ENCODE peak calls at places on chromosomes 13 and 19, in six cellular contexts. N, T, O, G, X and B are unnamed samples.

GRCh38 chr13:112643759-112644459 is 45.9 kb upstream of the ATP11A start:
- DNase-seq in T (no peak), O (no peak), N (no peak), X (peak; percentile 29), G (no peak), B (no peak)

GRCh38 chr13:114019367-114019766 is 45.5 kb upstream of the C13orf46 start:
- DNase-seq in G (peak; percentile 34), X (peak; percentile 77), N (no peak), T (no peak), O (no peak), B (no peak)

GRCh38 chr13:20159646-20160345 is 1.1 kb downstream of the GJA3 start:
- DNase-seq in T (no peak), N (peak; percentile 65), G (no peak), X (no peak), O (no peak), B (no peak)

GRCh38 chr13:31964168-31964567 is 67.4 kb upstream of the FRY start:
- DNase-seq in X (no peak), N (no peak), O (no peak), G (no peak), T (no peak), B (no peak)

GRCh38 chr13:100517706-100518105 is 70.9 kb downstream of the GGACT start:
- DNase-seq in X (no peak), T (no peak), N (no peak), G (peak; percentile 21), O (no peak), B (no peak)

GRCh38 chr19:53034948-53035675 is 9.4 kb upstream of the ERVV-2 start:
- DNase-seq in X (no peak), O (no peak), T (no peak), G (no peak), N (no peak), B (no peak)

GRCh38 chr13:59774511-59774911 is 389.2 kb downstream of the DIAPH3 start:
- DNase-seq in N (no peak), G (no peak), X (no peak), O (peak; percentile 43), T (peak; percentile 38), B (peak; percentile 17)

GRCh38 chr13:75481176-75482069 is 546 bp downstream of the TBC1D4 start:
- DNase-seq in O (no peak), T (no peak), N (peak; percentile 61), G (peak; percentile 14), X (peak; percentile 71), B (peak; percentile 51)

GRCh38 chr19:40219721-40220276 is 1.6 kb upstream of the TTC9B start:
- DNase-seq in N (no peak), O (peak; percentile 58), T (no peak), G (no peak), X (peak; percentile 86), B (no peak)